ENCODE peak calls at places on chromosomes 16 and 17, in ten cellular contexts. C, N, V, Z, I, P, O, G, F and A are unnamed samples. For H3K9me3, the result is how much of the 10 kb centered on the place peaks cover.

GRCh38 chr17:8059131-8059530 is 20.3 kb downstream of the ALOX15B start:
- DNase-seq in P (no peak), G (no peak), O (no peak), F (no peak), N (no peak), I (no peak), V (no peak), Z (no peak), C (no peak), A (no peak)

GRCh38 chr17:47763913-47764582 is 31.0 kb downstream of the TBX21 start:
- DNase-seq in O (no peak), Z (peak), F (no peak), N (no peak), I (no peak), C (no peak), P (no peak), V (no peak), G (no peak), A (peak)

GRCh38 chr17:14048169-14048568 is 21.1 kb upstream of the COX10 start:
- DNase-seq in I (no peak), V (peak), F (no peak), N (no peak), O (no peak), G (no peak), Z (no peak), C (no peak), P (no peak), A (peak)

GRCh38 chr17:2102931-2103398 is 48.1 kb downstream of the HIC1 start:
- DNase-seq in G (no peak), N (no peak), O (no peak), C (no peak), I (no peak), P (no peak), F (no peak), Z (peak), V (no peak), A (peak)

GRCh38 chr16:64975821-64976220 is 146.0 kb downstream of the CDH11 start:
- DNase-seq in N (no peak), I (no peak), Z (no peak), P (no peak), V (no peak), F (no peak), G (no peak), C (no peak), O (no peak), A (no peak)

GRCh38 chr17:10021239-10021638 is 116.2 kb upstream of the RCVRN start:
- DNase-seq in P (no peak), F (no peak), V (no peak), O (no peak), I (peak), C (peak), G (peak), N (no peak), Z (peak), A (no peak)

GRCh38 chr16:9123871-9124270 is 32.4 kb downstream of the HAPSTR1 start:
- DNase-seq in Z (no peak), V (no peak), I (peak), C (peak), N (peak), G (peak), P (peak), O (peak), F (no peak), A (peak)

GRCh38 chr16:48814994-48815393 is 205.0 kb upstream of the N4BP1 start:
- DNase-seq in V (no peak), N (no peak), Z (no peak), F (no peak), G (no peak), I (no peak), C (no peak), O (no peak), P (no peak), A (no peak)

GRCh38 chr16:74297296-74297665 is 667 bp downstream of the PSMD7 start:
- DNase-seq in I (peak), V (peak), N (no peak), Z (peak), C (no peak), F (no peak), P (no peak), G (no peak), O (no peak), A (peak)

GRCh38 chr16:68563631-68564366 is 24.7 kb downstream of the ZFP90 start:
- DNase-seq in I (no peak), F (no peak), P (no peak), O (no peak), C (no peak), G (no peak), V (no peak), N (no peak), Z (no peak), A (no peak)

GRCh38 chr16:67393790-67394270 is 532 bp upstream of the TPPP3 start:
- DNase-seq in V (no peak), F (no peak), G (no peak), N (peak), I (no peak), O (no peak), C (no peak), Z (no peak), P (no peak), A (no peak)

GRCh38 chr16:73166972-73167550 is 119.1 kb upstream of the ZFHX3 start:
- DNase-seq in P (no peak), I (no peak), F (no peak), G (no peak), N (no peak), Z (no peak), V (no peak), O (no peak), C (no peak), A (no peak)

GRCh38 chr16:49268667-49269066 is 13.0 kb downstream of the CBLN1 start:
- DNase-seq in G (no peak), Z (no peak), V (no peak), P (no peak), C (no peak), N (no peak), O (no peak), I (no peak), F (no peak), A (no peak)

GRCh38 chr16:12295395-12295794 is 318.9 kb downstream of the SNX29 start:
- DNase-seq in P (no peak), O (no peak), I (no peak), N (no peak), G (no peak), F (no peak), C (no peak), V (no peak), Z (no peak), A (no peak)

GRCh38 chr17:63571632-63572310 is 21.5 kb downstream of the DCAF7 start:
- DNase-seq in G (no peak), V (no peak), I (no peak), F (peak), C (no peak), N (no peak), O (no peak), Z (peak), P (no peak), A (peak)

GRCh38 chr16:4392382-4393242 is 21.0 kb downstream of the VASN start:
- DNase-seq in N (peak), G (peak), I (no peak), Z (peak), C (no peak), F (peak), P (no peak), V (peak), O (peak), A (no peak)

GRCh38 chr16:676565-677297 is 1.3 kb downstream of the RHBDL1 start:
- DNase-seq in I (peak), P (no peak), Z (no peak), F (no peak), O (no peak), G (peak), C (no peak), V (no peak), N (no peak), A (no peak)

GRCh38 chr16:58127033-58127556 is 2.1 kb downstream of the CFAP20 start:
- DNase-seq in N (no peak), G (no peak), C (no peak), F (no peak), V (peak), I (no peak), Z (peak), O (no peak), P (no peak), A (peak)

GRCh38 chr17:61065263-61065773 is 334.3 kb upstream of the TBX2 start:
- DNase-seq in Z (peak), P (no peak), C (no peak), N (no peak), O (no peak), I (no peak), F (no peak), G (no peak), V (no peak), A (no peak)

GRCh38 chr16:89822188-89823086 is 5.8 kb upstream of the SPIRE2 start:
- DNase-seq in Z (no peak), C (no peak), N (no peak), V (peak), I (peak), G (no peak), O (no peak), P (no peak), F (no peak), A (no peak)

GRCh38 chr17:27497696-27498095 is 41.4 kb downstream of the KSR1 start:
- DNase-seq in O (no peak), N (no peak), V (no peak), P (no peak), I (no peak), C (no peak), F (no peak), Z (no peak), G (no peak), A (no peak)

GRCh38 chr17:75814021-75814395 is 29.4 kb downstream of the UNK start:
- DNase-seq in O (no peak), Z (no peak), F (no peak), I (no peak), V (no peak), P (no peak), C (no peak), G (no peak), N (no peak), A (no peak)

GRCh38 chr16:75237398-75238131 is 13.9 kb downstream of the BCAR1 start:
- DNase-seq in G (no peak), O (no peak), I (no peak), Z (no peak), F (no peak), N (peak), V (no peak), P (no peak), C (no peak), A (no peak)

GRCh38 chr17:57530508-57530907 is 214.6 kb downstream of the CCDC182 start:
- DNase-seq in F (no peak), N (no peak), G (no peak), V (no peak), P (no peak), I (no peak), C (no peak), O (no peak), Z (peak), A (no peak)

GRCh38 chr16:30551781-30552180 is 6.4 kb downstream of the ZNF764 start:
- DNase-seq in O (no peak), N (no peak), F (no peak), P (no peak), I (no peak), Z (no peak), C (no peak), G (no peak), V (no peak), A (no peak)

GRCh38 chr17:76872221-76872873 is 4.1 kb downstream of the MGAT5B start:
- DNase-seq in F (peak), N (no peak), V (no peak), Z (peak), I (peak), P (no peak), G (no peak), C (no peak), O (no peak), A (peak)

GRCh38 chr17:45732926-45733505 is 51.1 kb upstream of the CRHR1 start:
- DNase-seq in V (no peak), O (no peak), P (peak), C (no peak), N (no peak), F (no peak), I (no peak), G (no peak), Z (no peak), A (no peak)

GRCh38 chr17:64401941-64402340 is 11.3 kb upstream of the PECAM1 start:
- DNase-seq in O (no peak), V (no peak), P (no peak), G (no peak), N (no peak), F (no peak), I (no peak), C (no peak), Z (no peak), A (no peak)

GRCh38 chr17:82664276-82664575 is 16.0 kb upstream of the WDR45B start:
- DNase-seq in N (no peak), V (no peak), O (no peak), I (no peak), G (no peak), F (no peak), C (no peak), Z (no peak), P (no peak), A (no peak)

GRCh38 chr16:58034786-58035185 is 9.2 kb downstream of the MMP15 start:
- DNase-seq in V (no peak), P (no peak), N (no peak), C (no peak), O (no peak), Z (no peak), F (no peak), I (no peak), G (no peak), A (no peak)

GRCh38 chr16:79843631-79844043 is 243.1 kb upstream of the MAF start:
- DNase-seq in I (no peak), P (no peak), N (no peak), F (no peak), Z (no peak), O (no peak), G (no peak), V (no peak), C (no peak), A (no peak)

GRCh38 chr17:32927201-32927723 is 691 bp upstream of the TMEM98 start:
- DNase-seq in N (no peak), G (no peak), P (no peak), C (peak), O (no peak), V (no peak), F (no peak), I (peak), Z (peak), A (no peak)

GRCh38 chr17:19771971-19772630 is 24.0 kb upstream of the ALDH3A1 start:
- DNase-seq in P (no peak), N (no peak), V (no peak), C (peak), Z (no peak), I (no peak), O (no peak), F (no peak), G (no peak), A (no peak)

GRCh38 chr16:67531247-67531646 is 2.6 kb downstream of the RIPOR1 start:
- DNase-seq in C (no peak), N (no peak), G (no peak), V (no peak), F (no peak), P (peak), I (no peak), Z (no peak), O (no peak), A (no peak)

GRCh38 chr16:11612110-11612981 is 25.6 kb upstream of the LITAF start:
- DNase-seq in Z (no peak), F (no peak), P (no peak), G (peak), N (no peak), I (peak), O (peak), V (no peak), C (no peak), A (no peak)

GRCh38 chr17:71764507-71764906 is 356.3 kb upstream of the SOX9 start:
- DNase-seq in V (peak), O (no peak), P (no peak), G (no peak), N (no peak), C (no peak), Z (no peak), I (peak), F (no peak), A (peak)

GRCh38 chr16:85090873-85091521 is 21.3 kb downstream of the CIBAR2 start:
- DNase-seq in G (no peak), I (peak), P (no peak), O (no peak), V (no peak), C (no peak), N (peak), F (no peak), Z (no peak), A (no peak)

GRCh38 chr17:9902116-9902515 is 3.0 kb downstream of the RCVRN start:
- DNase-seq in F (no peak), G (no peak), V (peak), N (no peak), Z (peak), I (no peak), O (no peak), C (no peak), P (no peak), A (no peak)

GRCh38 chr16:31093132-31093703 is 1.4 kb downstream of the VKORC1 start:
- DNase-seq in O (no peak), C (no peak), V (peak), P (peak), F (no peak), I (peak), Z (peak), G (no peak), N (peak), A (peak)

DNA sequence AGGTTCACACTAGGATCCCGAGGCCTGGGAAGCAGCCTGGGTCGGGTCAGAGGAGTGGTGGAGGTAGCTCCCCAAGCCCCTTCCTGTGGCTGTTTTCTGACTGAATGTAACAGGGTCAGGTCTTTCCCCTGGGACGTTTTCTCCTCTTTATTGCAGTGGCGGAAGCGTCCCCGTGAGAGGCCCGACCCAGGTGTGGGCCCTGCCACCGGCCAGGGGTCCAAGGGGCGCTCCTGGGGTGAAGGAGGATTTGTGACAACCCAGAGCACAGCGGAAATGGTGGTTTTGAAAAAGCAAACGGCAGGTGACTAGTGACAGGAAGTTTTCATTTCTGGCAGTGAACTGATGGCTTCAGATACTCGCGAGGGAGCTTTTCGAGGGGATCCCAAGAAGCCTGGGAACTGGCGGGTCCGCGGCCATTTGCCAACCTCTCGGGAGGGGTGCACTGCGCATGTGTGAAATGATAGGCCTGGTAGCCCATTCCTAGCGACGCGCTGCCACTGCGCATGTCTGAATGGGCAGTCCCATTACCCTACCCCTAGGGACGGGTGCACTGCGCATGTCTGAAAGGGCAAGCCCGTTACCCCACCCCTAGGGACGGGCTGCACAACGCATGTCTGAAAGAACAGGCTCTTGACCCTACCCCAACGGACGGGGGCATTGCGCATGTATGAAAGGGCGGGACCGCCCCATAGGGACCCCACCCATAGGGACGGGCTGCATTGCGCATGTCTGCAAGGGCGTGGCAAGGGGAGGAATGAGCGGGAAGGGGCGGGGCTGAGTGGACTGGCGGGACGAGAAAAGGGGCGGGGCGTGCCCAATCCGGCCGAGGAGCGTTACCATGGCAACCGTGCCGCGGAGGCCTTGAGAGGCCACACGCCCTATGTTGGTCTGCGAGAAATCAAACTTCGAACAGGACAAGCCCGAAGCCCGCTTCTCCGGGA is 1747.9 kb downstream of the TP53TG3F start:
- DNase-seq in Z (no peak), G (no peak), I (no peak), V (no peak), C (no peak), O (no peak), F (no peak), N (no peak), P (peak), A (no peak)
- H3K9me3 ChIP-seq in Z (under half), G (under half), I (under half), V (under half), C (under half), O (under half), F (under half), N (under half), P (under half), A (under half)

DNA sequence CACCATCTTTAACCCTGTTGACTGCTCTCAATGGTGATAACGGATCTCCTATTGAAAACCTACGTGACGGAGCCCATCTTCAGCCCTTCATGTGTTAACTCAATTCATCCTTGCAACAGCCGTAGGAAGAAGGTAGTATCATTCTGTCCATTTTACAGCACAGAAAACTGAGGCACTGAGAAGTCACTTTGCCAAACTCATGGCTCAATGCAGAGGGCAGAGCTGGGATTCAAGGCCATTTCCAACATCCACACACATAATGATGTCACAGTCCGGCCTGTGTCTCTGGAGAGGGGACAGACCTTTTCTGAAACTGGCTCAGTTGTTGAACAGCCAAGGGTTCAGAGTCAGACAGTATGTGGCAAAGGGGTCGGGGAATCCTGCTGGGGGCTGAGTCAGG is 52.6 kb upstream of the CMIP start:
- DNase-seq in P (no peak), O (no peak), C (no peak), Z (no peak), N (no peak), I (no peak), F (no peak), G (no peak), V (no peak), A (no peak)
- TF ChIP-seq CTCF in P (no peak), O (no peak), C (no peak), Z (no peak), N (no peak), I (no peak), F (no peak), G (no peak), V (no peak), A (no peak)

GRCh38 chr16:10410469-10410868 is 24.6 kb downstream of the ATF7IP2 start:
- DNase-seq in O (no peak), F (no peak), Z (no peak), P (no peak), C (no peak), G (no peak), I (no peak), V (no peak), N (no peak), A (no peak)
- H3K9me3 ChIP-seq in O (half or more), F (under half), Z (under half), P (half or more), C (half or more), G (half or more), I (half or more), V (under half), N (under half), A (under half)

DNA sequence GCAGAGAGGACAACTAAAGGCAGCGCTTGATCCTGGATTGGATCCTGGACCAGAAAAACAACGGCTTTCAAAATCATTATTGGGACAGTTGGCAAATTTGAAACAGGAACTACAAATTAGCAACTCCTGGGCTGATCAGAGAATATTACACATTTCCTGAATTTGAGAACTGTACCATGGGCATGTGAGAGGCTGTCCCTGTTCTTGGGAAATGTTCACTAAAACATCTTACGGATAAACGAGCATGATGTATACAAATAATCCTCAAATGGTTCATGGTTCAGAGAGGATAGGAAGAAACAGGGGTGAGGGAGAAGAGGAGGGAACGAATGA is 2.3 kb upstream of the ITGAE start:
- DNase-seq in C (no peak), G (no peak), O (no peak), V (no peak), P (no peak), Z (no peak), I (no peak), N (no peak), F (no peak), A (no peak)
- TF ChIP-seq CTCF in C (no peak), G (no peak), O (no peak), V (no peak), P (no peak), Z (no peak), I (no peak), N (no peak), F (no peak), A (no peak)